ENCODE peak calls at places on chromosome 19, in six cellular contexts. P is heart left ventricle; X is T-helper 9 cell; K is sigmoid colon; I is CD8-positive, alpha-beta memory T cell; Y is astrocyte of the spinal cord. O is an unnamed sample.

GRCh38 chr19:48297975-48298374 is 27.4 kb upstream of the EMP3 start:
- DNase-seq in I (no peak), P (no peak), X (no peak), K (no peak), Y (no peak), O (no peak)

GRCh38 chr19:53942001-53942786 is 20.5 kb upstream of the CACNG8 start:
- DNase-seq in X (no peak), P (no peak), K (no peak), I (no peak), Y (no peak), O (peak)

GRCh38 chr19:39307233-39307821 is 11.1 kb downstream of the IFNL1 start:
- DNase-seq in Y (no peak), P (no peak), I (peak), X (no peak), K (peak), O (peak)

GRCh38 chr19:40689339-40690049 is 957 bp downstream of the NUMBL start:
- DNase-seq in K (no peak), I (peak), Y (no peak), P (peak), X (no peak), O (peak)

GRCh38 chr19:44303976-44304568 is 753 bp downstream of the ZNF235 start:
- DNase-seq in K (no peak), I (no peak), Y (peak), X (no peak), P (no peak), O (no peak)

GRCh38 chr19:6038634-6039405 is 60.9 kb upstream of the RANBP3 start:
- DNase-seq in K (no peak), X (no peak), I (no peak), P (no peak), Y (no peak), O (no peak)

GRCh38 chr19:13172335-13173128 is 22.3 kb downstream of the IER2 start:
- DNase-seq in P (peak), X (peak), I (peak), K (peak), Y (peak), O (peak)

GRCh38 chr19:33387351-33388230 is 14.1 kb downstream of the CEBPG start:
- DNase-seq in X (no peak), I (peak), P (peak), Y (no peak), K (no peak), O (no peak)

GRCh38 chr19:46849610-46850009 is 1.0 kb downstream of the AP2S1 start:
- DNase-seq in X (no peak), Y (no peak), P (no peak), K (peak), I (no peak), O (no peak)

GRCh38 chr19:54248016-54248601 is 5.5 kb upstream of the LILRA6 start:
- DNase-seq in P (no peak), Y (no peak), K (peak), I (no peak), X (no peak), O (peak)

GRCh38 chr19:16668176-16668575 is 7.2 kb downstream of the TMEM38A start:
- DNase-seq in P (no peak), K (no peak), X (no peak), Y (no peak), I (no peak), O (no peak)

GRCh38 chr19:10290876-10291553 is 1.3 kb downstream of the ICAM5 start:
- DNase-seq in I (peak), P (peak), X (peak), K (no peak), Y (no peak), O (peak)

GRCh38 chr19:45448887-45449299 is 18.9 kb upstream of the FOSB start:
- DNase-seq in X (no peak), Y (peak), K (no peak), P (no peak), I (no peak), O (no peak)

GRCh38 chr19:10553943-10554381 is 10.3 kb downstream of the ATG4D start:
- DNase-seq in K (no peak), X (peak), I (peak), P (no peak), Y (no peak), O (no peak)

GRCh38 chr19:15297416-15298224 is 34.7 kb downstream of the BRD4 start:
- DNase-seq in Y (peak), X (no peak), I (no peak), P (no peak), K (no peak), O (peak)

GRCh38 chr19:35843676-35844481 is 8.4 kb downstream of the NPHS1 start:
- DNase-seq in I (no peak), K (no peak), Y (no peak), X (no peak), P (no peak), O (peak)

GRCh38 chr19:45173816-45174215 is 4.2 kb downstream of the TRAPPC6A start:
- DNase-seq in I (no peak), X (no peak), K (no peak), Y (peak), P (no peak), O (no peak)

GRCh38 chr19:39916851-39917396 is 17.5 kb downstream of the FCGBP start:
- DNase-seq in I (no peak), Y (no peak), K (no peak), X (no peak), P (no peak), O (no peak)

GRCh38 chr19:8578642-8579265 is 1.5 kb upstream of the MYO1F start:
- DNase-seq in X (peak), P (peak), I (peak), K (peak), Y (peak), O (peak)

GRCh38 chr19:6032827-6033226 is 54.9 kb upstream of the RANBP3 start:
- DNase-seq in I (no peak), K (no peak), Y (no peak), X (no peak), P (no peak), O (no peak)

GRCh38 chr19:57317503-57317902 is 2.8 kb upstream of the ZNF543 start:
- DNase-seq in I (no peak), Y (no peak), P (no peak), X (no peak), K (no peak), O (peak)

GRCh38 chr19:19230505-19230904 is 18.7 kb downstream of the NCAN start:
- DNase-seq in I (no peak), P (no peak), Y (no peak), X (no peak), K (no peak), O (no peak)

GRCh38 chr19:42023121-42023942 is 29.3 kb upstream of the ATP1A3 start:
- DNase-seq in P (peak), I (no peak), K (no peak), X (no peak), Y (no peak), O (peak)

GRCh38 chr19:7685546-7686445 is 5.2 kb downstream of the TRAPPC5 start:
- DNase-seq in X (no peak), K (no peak), P (no peak), Y (no peak), I (no peak), O (no peak)

GRCh38 chr19:46674416-46675178 is 13.6 kb upstream of the DACT3 start:
- DNase-seq in X (no peak), Y (no peak), P (no peak), I (no peak), K (no peak), O (no peak)

GRCh38 chr19:41776700-41777099 is 19.7 kb upstream of the CEACAM3 start:
- DNase-seq in P (no peak), I (no peak), K (no peak), X (no peak), Y (no peak), O (no peak)

GRCh38 chr19:48966541-48967345 is 1.6 kb downstream of the FTL start:
- DNase-seq in X (no peak), Y (no peak), K (no peak), P (no peak), I (no peak), O (peak)

GRCh38 chr19:49422407-49423277 is 599 bp downstream of the PTH2 start:
- DNase-seq in P (no peak), Y (no peak), I (peak), X (peak), K (no peak), O (peak)

GRCh38 chr19:14890616-14891379 is 4.9 kb upstream of the OR7A17 start:
- DNase-seq in Y (no peak), P (no peak), I (no peak), X (no peak), K (peak), O (no peak)

GRCh38 chr19:5695649-5696195 is 5.6 kb downstream of the RPL36 start:
- DNase-seq in X (no peak), Y (no peak), P (peak), K (peak), I (no peak), O (no peak)

GRCh38 chr19:7500811-7501450 is 12.1 kb upstream of the PEX11G start:
- DNase-seq in P (peak), I (no peak), K (no peak), Y (no peak), X (no peak), O (peak)

GRCh38 chr19:10612515-10613119 is 12.7 kb upstream of the SLC44A2 start:
- DNase-seq in P (peak), K (no peak), X (no peak), Y (no peak), I (no peak), O (no peak)

GRCh38 chr19:10407102-10407501 is 3.8 kb upstream of the CDC37 start:
- DNase-seq in K (no peak), P (no peak), Y (no peak), X (no peak), I (no peak), O (no peak)

GRCh38 chr19:42132030-42132628 is at the start of gene POU2F2:
- DNase-seq in I (peak), P (peak), X (peak), Y (no peak), K (no peak), O (no peak)

GRCh38 chr19:11377237-11377636 is 2.8 kb downstream of the SWSAP1 start:
- DNase-seq in X (no peak), K (peak), Y (peak), I (no peak), P (no peak), O (peak)

GRCh38 chr19:16143399-16144215 is at the start of gene HSH2D:
- DNase-seq in K (no peak), P (peak), Y (no peak), I (peak), X (peak), O (no peak)